ENCODE peak calls at places on chromosomes 13 and 19, in five cellular contexts. T is psoas muscle; N is CD8-positive, alpha-beta T cell; H is LoVo; B is stimulated activated CD8-positive, alpha-beta memory T cell treated with anti-CD3 and anti-CD28 coated beads, Interleukin-7, amount 100 ng/mL, for 1 hour. K is an unnamed sample.

GRCh38 chr19:2887391-2887914 is 13.3 kb upstream of the ZNF57 start:
- DNase-seq in H (peak), B (no peak), N (no peak), T (no peak), K (no peak)

GRCh38 chr19:46602392-46603194 is 1.5 kb downstream of the CALM3 start:
- DNase-seq in B (no peak), N (no peak), T (no peak), H (no peak), K (no peak)

GRCh38 chr19:4007836-4008539 is 452 bp downstream of the PIAS4 start:
- DNase-seq in H (no peak), B (no peak), T (peak), N (no peak), K (no peak)

GRCh38 chr13:41463823-41464602 is 6.7 kb downstream of the RGCC start:
- DNase-seq in H (no peak), N (no peak), T (no peak), B (no peak), K (no peak)

GRCh38 chr13:30016398-30016797 is 166.0 kb upstream of the UBL3 start:
- DNase-seq in B (no peak), N (no peak), T (no peak), H (no peak), K (no peak)

GRCh38 chr19:805600-806550 is 8.6 kb downstream of the PTBP1 start:
- DNase-seq in T (no peak), H (no peak), B (no peak), N (no peak), K (no peak)

GRCh38 chr13:107838592-107839161 is 376.7 kb downstream of the LIG4 start:
- DNase-seq in N (no peak), T (no peak), H (no peak), B (no peak), K (no peak)

GRCh38 chr19:1101337-1101698 is 2.5 kb upstream of the GPX4 start:
- DNase-seq in B (no peak), T (no peak), H (no peak), N (no peak), K (no peak)

GRCh38 chr13:67238277-67238859 is 8.2 kb upstream of the PCDH9 start:
- DNase-seq in T (no peak), N (no peak), H (peak), B (no peak), K (no peak)

GRCh38 chr13:60759499-60759898 is 362.5 kb downstream of the TDRD3 start:
- DNase-seq in H (peak), T (no peak), B (no peak), N (no peak), K (peak)

GRCh38 chr19:17420267-17420924 is 549 bp downstream of the MVB12A start:
- DNase-seq in H (no peak), N (peak), B (no peak), T (peak), K (peak)

GRCh38 chr19:42568006-42568405 is 26.7 kb downstream of the CEACAM8 start:
- DNase-seq in H (no peak), T (no peak), N (no peak), B (no peak), K (no peak)

K was measured in left lung.